ENCODE peak calls at places on chromosomes 7 and 10, in six cellular contexts. One of them, this sample, is unnamed.

GRCh38 chr7:51025668-51026067 is 243.0 kb upstream of the GRB10 start:
- DNase-seq in GOT3: no peak
- DNase-seq in MV-4-11: no peak
- DNase-seq in GM19239: no peak
- DNase-seq in memory B cell: no peak
- DNase-seq in H54: no peak
- DNase-seq in this sample: no peak

GRCh38 chr10:125768217-125768616 is 7.4 kb downstream of the MMP21 start:
- DNase-seq in MV-4-11: no peak
- DNase-seq in H54: no peak
- DNase-seq in memory B cell: no peak
- DNase-seq in GM19239: no peak
- DNase-seq in GOT3: no peak
- DNase-seq in this sample: peak

GRCh38 chr7:83077328-83077727 is 85.4 kb downstream of the PCLO start:
- DNase-seq in memory B cell: no peak
- DNase-seq in GM19239: no peak
- DNase-seq in GOT3: no peak
- DNase-seq in MV-4-11: no peak
- DNase-seq in H54: no peak
- DNase-seq in this sample: no peak

GRCh38 chr10:100739516-100740368 is 5.6 kb upstream of the PAX2 start:
- DNase-seq in memory B cell: no peak
- DNase-seq in MV-4-11: no peak
- DNase-seq in GM19239: no peak
- DNase-seq in GOT3: no peak
- DNase-seq in H54: no peak
- DNase-seq in this sample: no peak

GRCh38 chr10:99406149-99406548 is 24.3 kb downstream of the GOT1 start:
- DNase-seq in GOT3: no peak
- DNase-seq in memory B cell: no peak
- DNase-seq in MV-4-11: no peak
- DNase-seq in H54: no peak
- DNase-seq in GM19239: no peak
- DNase-seq in this sample: no peak

GRCh38 chr7:140079121-140079536 is 16.4 kb upstream of the PARP12 start:
- DNase-seq in MV-4-11: no peak
- DNase-seq in memory B cell: no peak
- DNase-seq in GOT3: no peak
- DNase-seq in GM19239: no peak
- DNase-seq in H54: peak
- DNase-seq in this sample: no peak

GRCh38 chr7:155743197-155743596 is 69.1 kb downstream of the SHH start:
- DNase-seq in MV-4-11: peak
- DNase-seq in H54: no peak
- DNase-seq in GM19239: no peak
- DNase-seq in memory B cell: no peak
- DNase-seq in GOT3: no peak
- DNase-seq in this sample: no peak

GRCh38 chr10:111360260-111360925 is 283.6 kb downstream of the ADRA2A start:
- DNase-seq in GM19239: no peak
- DNase-seq in GOT3: no peak
- DNase-seq in memory B cell: no peak
- DNase-seq in MV-4-11: peak
- DNase-seq in H54: peak
- DNase-seq in this sample: peak

GRCh38 chr7:101534873-101535272 is 94.2 kb downstream of the MYL10 start:
- DNase-seq in MV-4-11: no peak
- DNase-seq in H54: no peak
- DNase-seq in GM19239: no peak
- DNase-seq in memory B cell: no peak
- DNase-seq in GOT3: no peak
- DNase-seq in this sample: no peak

GRCh38 chr10:86186633-86187032 is 180.0 kb downstream of the GRID1 start:
- DNase-seq in memory B cell: no peak
- DNase-seq in GOT3: no peak
- DNase-seq in GM19239: no peak
- DNase-seq in MV-4-11: no peak
- DNase-seq in H54: no peak
- DNase-seq in this sample: no peak

GRCh38 chr10:113175756-113176651 is 226.0 kb downstream of the TCF7L2 start:
- DNase-seq in GOT3: no peak
- DNase-seq in GM19239: no peak
- DNase-seq in H54: no peak
- DNase-seq in memory B cell: no peak
- DNase-seq in MV-4-11: no peak
- DNase-seq in this sample: no peak

GRCh38 chr7:106358103-106358663 is 73.4 kb upstream of the NAMPT start:
- DNase-seq in H54: no peak
- DNase-seq in memory B cell: no peak
- DNase-seq in GM19239: no peak
- DNase-seq in MV-4-11: peak
- DNase-seq in GOT3: no peak
- DNase-seq in this sample: peak

GRCh38 chr10:60281331-60281730 is 108.3 kb downstream of the ANK3 start:
- DNase-seq in MV-4-11: peak
- DNase-seq in memory B cell: no peak
- DNase-seq in GOT3: no peak
- DNase-seq in H54: no peak
- DNase-seq in GM19239: no peak
- DNase-seq in this sample: no peak

GRCh38 chr7:100568936-100569844 is 4.5 kb downstream of the SAP25 start:
- DNase-seq in GM19239: no peak
- DNase-seq in GOT3: no peak
- DNase-seq in memory B cell: no peak
- DNase-seq in MV-4-11: peak
- DNase-seq in H54: no peak
- DNase-seq in this sample: no peak

GRCh38 chr7:106012935-106013439 is 49.9 kb downstream of the CDHR3 start:
- DNase-seq in GM19239: no peak
- DNase-seq in GOT3: peak
- DNase-seq in H54: peak
- DNase-seq in MV-4-11: no peak
- DNase-seq in memory B cell: no peak
- DNase-seq in this sample: no peak

GRCh38 chr7:66036788-66037187 is 38.8 kb upstream of the ASL start:
- DNase-seq in GOT3: no peak
- DNase-seq in GM19239: no peak
- DNase-seq in MV-4-11: no peak
- DNase-seq in H54: no peak
- DNase-seq in memory B cell: no peak
- DNase-seq in this sample: no peak

GRCh38 chr10:48287417-48288391 is 13.2 kb upstream of the FRMPD2 start:
- DNase-seq in H54: no peak
- DNase-seq in GM19239: no peak
- DNase-seq in memory B cell: no peak
- DNase-seq in MV-4-11: no peak
- DNase-seq in GOT3: no peak
- DNase-seq in this sample: no peak

GRCh38 chr10:31635415-31636065 is 293.1 kb downstream of the ARHGAP12 start:
- DNase-seq in MV-4-11: peak
- DNase-seq in GOT3: no peak
- DNase-seq in memory B cell: no peak
- DNase-seq in GM19239: no peak
- DNase-seq in H54: no peak
- DNase-seq in this sample: no peak

GRCh38 chr7:155791214-155791737 is 21.0 kb downstream of the SHH start:
- DNase-seq in memory B cell: no peak
- DNase-seq in GM19239: no peak
- DNase-seq in MV-4-11: no peak
- DNase-seq in H54: no peak
- DNase-seq in GOT3: no peak
- DNase-seq in this sample: no peak

GRCh38 chr10:125041856-125042506 is 100.1 kb downstream of the ZRANB1 start:
- DNase-seq in H54: no peak
- DNase-seq in MV-4-11: no peak
- DNase-seq in memory B cell: no peak
- DNase-seq in GM19239: no peak
- DNase-seq in GOT3: no peak
- DNase-seq in this sample: no peak

This sample was measured in COLO829.